ENCODE peak calls at places on chromosomes 1 and 21, in ten cellular contexts. R is BJ, U is thoracic aorta, N is SK-N-SH, A is transverse colon, Q is IMR-90, I is K562, G is A673, M is tibial nerve, O is cardiac muscle cell. X is an unnamed sample.

GRCh38 chr1:39116868-39117728 is 87.4 kb upstream of the MACF1 start:
- DNase-seq in G (no peak), O (no peak), A (no peak), R (no peak), I (peak; percentile 73), M (no peak), Q (no peak), U (no peak), N (no peak), X (no peak)

GRCh38 chr1:119795471-119795870 is 15.8 kb downstream of the REG4 start:
- DNase-seq in A (no peak), M (no peak), N (no peak), O (no peak), U (no peak), Q (no peak), I (no peak), G (no peak), R (no peak), X (no peak)

GRCh38 chr21:46096997-46097825 is 701 bp upstream of the COL6A2 start:
- DNase-seq in I (peak; percentile 12), R (no peak), U (no peak), M (no peak), Q (no peak), O (no peak), G (no peak), A (peak; percentile 8), N (no peak), X (peak; percentile 11)

GRCh38 chr1:107523061-107523460 is 382.2 kb downstream of the NTNG1 start:
- DNase-seq in A (no peak), I (no peak), R (no peak), G (no peak), N (no peak), M (no peak), Q (no peak), O (no peak), U (no peak), X (no peak)

GRCh38 chr1:232641507-232641906 is 11.6 kb upstream of the SIPA1L2 start:
- DNase-seq in R (no peak), N (no peak), I (no peak), Q (no peak), G (no peak), O (no peak), A (no peak), U (no peak), M (no peak), X (no peak)

GRCh38 chr1:212752256-212752933 is 39.2 kb downstream of the NSL1 start:
- DNase-seq in M (no peak), O (no peak), G (no peak), I (no peak), N (no peak), R (no peak), U (no peak), A (no peak), Q (peak; percentile 61), X (no peak)

GRCh38 chr1:44798481-44799365 is 1.5 kb upstream of the PLK3 start:
- DNase-seq in U (no peak), M (no peak), A (no peak), Q (no peak), N (no peak), G (no peak), I (no peak), O (no peak), R (no peak), X (no peak)

GRCh38 chr21:42221581-42222345 is 2.8 kb downstream of the ABCG1 start:
- DNase-seq in A (no peak), M (no peak), Q (peak; percentile 87), R (no peak), O (no peak), N (no peak), G (no peak), U (no peak), I (no peak), X (peak; percentile 60)

GRCh38 chr1:32448773-32449456 is 16.0 kb upstream of the ZBTB8B start:
- DNase-seq in O (peak; percentile 18), R (no peak), N (no peak), A (no peak), Q (no peak), I (peak; percentile 83), G (peak; percentile 57), U (no peak), M (no peak), X (no peak)

DNA sequence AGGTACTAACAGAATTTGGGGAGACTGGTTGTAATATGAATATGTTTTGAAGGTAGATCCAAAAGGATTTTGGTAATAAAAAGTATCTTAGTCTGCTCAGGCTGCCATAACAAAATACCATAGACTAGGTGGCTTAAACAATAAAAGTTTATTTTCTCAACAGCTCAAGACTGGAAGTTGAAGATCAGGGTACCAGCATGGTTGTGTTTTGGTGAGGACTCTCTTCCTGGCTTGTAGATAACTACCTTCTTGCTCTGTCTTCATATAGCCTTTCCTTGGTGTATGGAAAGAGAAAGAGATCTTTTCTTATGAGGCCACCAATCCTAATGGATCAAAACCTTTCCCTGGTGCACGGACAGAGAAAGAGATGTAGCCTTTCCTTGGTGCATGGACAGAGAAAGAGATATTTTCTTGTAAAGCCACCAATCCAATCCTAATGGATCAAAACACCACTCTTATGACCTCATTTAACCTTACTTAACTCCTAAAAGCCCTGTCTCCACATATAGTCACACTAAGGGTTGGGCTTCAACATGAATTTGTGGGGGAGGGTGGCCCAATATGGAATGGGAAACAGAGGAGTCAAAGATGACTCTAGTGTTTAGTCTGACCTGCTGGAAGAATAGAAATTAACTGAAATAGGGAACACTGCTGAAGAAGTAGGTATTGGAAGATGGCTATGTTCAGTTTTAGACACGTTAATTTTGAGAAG is 5.4 kb upstream of the TSNAX start:
- DNase-seq in O (no peak), A (no peak), N (no peak), I (no peak), Q (no peak), M (no peak), R (no peak), G (no peak), U (no peak), X (no peak)
- H3K36me3 ChIP-seq in O (no peaks in the 10 kb centered on the region), A (no peaks in the 10 kb centered on the region), N (no peaks in the 10 kb centered on the region), I (no peaks in the 10 kb centered on the region), Q (no peaks in the 10 kb centered on the region), M (no peaks in the 10 kb centered on the region), R (no peaks in the 10 kb centered on the region), G (no peaks in the 10 kb centered on the region), U (no peaks in the 10 kb centered on the region), X (no peaks in the 10 kb centered on the region)

DNA sequence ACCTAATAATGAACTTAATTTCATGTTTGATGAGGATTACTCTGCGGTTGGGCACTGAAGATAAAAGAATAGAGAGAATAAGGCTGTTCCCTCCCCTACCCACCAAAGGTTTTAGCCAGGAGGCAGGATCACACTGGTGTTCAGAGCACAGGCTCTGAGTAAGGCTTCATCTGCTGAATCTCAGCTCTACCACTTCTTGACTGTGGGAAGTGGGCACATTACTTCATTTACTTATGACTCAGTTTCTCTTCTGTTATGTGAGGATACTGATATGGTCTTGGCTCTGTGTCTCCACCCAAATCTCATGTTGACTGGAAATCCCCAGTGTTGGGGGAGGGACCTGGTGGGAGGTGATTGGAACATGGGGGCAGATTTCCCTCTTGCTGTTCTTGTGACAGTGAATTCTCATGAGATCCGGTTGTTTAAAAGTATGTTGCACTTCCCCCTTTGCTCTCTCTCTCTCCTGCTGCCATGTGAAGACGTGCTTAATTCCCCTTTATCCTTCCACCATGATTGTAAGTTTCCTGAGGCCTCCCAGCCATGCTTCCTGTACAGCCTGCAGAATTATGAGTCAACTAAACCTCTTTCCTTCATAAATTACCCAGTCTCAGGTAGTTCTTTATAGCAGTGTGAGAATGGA is 79.7 kb downstream of the SMYD2 start:
- DNase-seq in A (no peak), N (no peak), M (no peak), G (no peak), I (no peak), O (no peak), R (no peak), U (no peak), Q (no peak), X (no peak)
- TF ChIP-seq CTCF in A (no peak), N (no peak), M (no peak), G (no peak), I (no peak), O (no peak), R (no peak), U (no peak), Q (no peak), X (no peak)

GRCh38 chr1:175278729-175279128 is 86.2 kb upstream of the KIAA0040 start:
- DNase-seq in M (no peak), A (no peak), U (no peak), G (no peak), N (no peak), R (no peak), O (no peak), I (no peak), Q (no peak), X (no peak)
- H3K36me3 ChIP-seq in M (no peaks in the 10 kb centered on the region), A (no peaks in the 10 kb centered on the region), U (no peaks in the 10 kb centered on the region), G (no peaks in the 10 kb centered on the region), N (no peaks in the 10 kb centered on the region), R (no peaks in the 10 kb centered on the region), O (no peaks in the 10 kb centered on the region), I (no peaks in the 10 kb centered on the region), Q (no peaks in the 10 kb centered on the region), X (no peaks in the 10 kb centered on the region)

GRCh38 chr1:31153423-31153822 is 86.3 kb downstream of the NKAIN1 start:
- DNase-seq in M (no peak), Q (no peak), U (no peak), O (no peak), I (no peak), R (no peak), N (no peak), G (no peak), A (no peak), X (no peak)

GRCh38 chr1:31154000-31154631 is 85.6 kb downstream of the NKAIN1 start:
- DNase-seq in U (no peak), I (no peak), M (no peak), R (no peak), G (peak; percentile 10), Q (no peak), A (no peak), O (no peak), N (no peak), X (no peak)

GRCh38 chr1:31152181-31152768 is 86.8 kb upstream of the PUM1 start:
- DNase-seq in R (peak; percentile 59), U (no peak), Q (peak; percentile 87), A (no peak), O (no peak), G (peak; percentile 63), N (no peak), M (no peak), I (peak; percentile 32), X (no peak)

GRCh38 chr1:31155216-31155806 is 84.4 kb downstream of the NKAIN1 start:
- DNase-seq in N (peak; percentile 90), M (no peak), G (peak; percentile 68), A (peak; percentile 78), R (no peak), O (peak; percentile 80), I (peak; percentile 90), U (no peak), Q (peak; percentile 32), X (peak; percentile 38)

GRCh38 chr1:31154632-31155215 is 85.0 kb downstream of the NKAIN1 start:
- DNase-seq in O (peak; percentile 92), Q (peak; percentile 55), U (peak; percentile 5), A (peak; percentile 90), G (peak; percentile 84), I (peak; percentile 98), M (peak; percentile 28), N (peak; percentile 99), R (no peak), X (peak; percentile 81)
- TF ChIP-seq CTCF in O (no peak), Q (no peak), U (no peak), A (no peak), G (no peak), I (no peak), M (no peak), N (no peak), R (no peak), X (no peak)

GRCh38 chr1:200668514-200669313 is 993 bp downstream of the DDX59 start:
- DNase-seq in Q (no peak), G (no peak), O (no peak), I (no peak), A (no peak), R (no peak), N (no peak), U (no peak), M (no peak), X (no peak)
- H3K36me3 ChIP-seq in Q (peaks cover 5% of the 10 kb centered on the region), G (peaks cover 6% of the 10 kb centered on the region), O (peaks cover 7% of the 10 kb centered on the region), I (peaks cover 16% of the 10 kb centered on the region), A (no peaks in the 10 kb centered on the region), R (no peaks in the 10 kb centered on the region), N (peaks cover 18% of the 10 kb centered on the region), U (no peaks in the 10 kb centered on the region), M (peaks cover 16% of the 10 kb centered on the region), X (peaks cover 18% of the 10 kb centered on the region)